ENCODE peak calls at places on chromosomes 12 and 14, in six cellular contexts. One of them, this sample, is unnamed.
A peak's percentile ranks its signal among the peaks of the same experiment; 100 is the strongest.

GRCh38 chr12:79689477-79690155 is 1.1 kb downstream of the PAWR start:
- DNase-seq in stomach: peak; percentile 49
- DNase-seq in mesenchymal stem cell: peak; percentile 77
- DNase-seq in brain microvascular endothelial cell: peak; percentile 42
- DNase-seq in CD4-positive, CD25-positive, alpha-beta regulatory T cell: peak; percentile 5
- DNase-seq in SJCRH30: peak; percentile 66
- DNase-seq in this sample: peak; percentile 10

GRCh38 chr12:130522244-130522834 is 184.7 kb downstream of the PIWIL1 start:
- DNase-seq in CD4-positive, CD25-positive, alpha-beta regulatory T cell: no peak
- DNase-seq in stomach: no peak
- DNase-seq in SJCRH30: no peak
- DNase-seq in brain microvascular endothelial cell: no peak
- DNase-seq in mesenchymal stem cell: no peak
- DNase-seq in this sample: no peak

GRCh38 chr12:47964102-47964723 is 817 bp downstream of the TMEM106C start:
- DNase-seq in mesenchymal stem cell: no peak
- DNase-seq in stomach: peak; percentile 39
- DNase-seq in brain microvascular endothelial cell: no peak
- DNase-seq in CD4-positive, CD25-positive, alpha-beta regulatory T cell: no peak
- DNase-seq in SJCRH30: no peak
- DNase-seq in this sample: no peak

GRCh38 chr12:8677362-8677761 is 14.7 kb upstream of the MFAP5 start:
- DNase-seq in mesenchymal stem cell: no peak
- DNase-seq in CD4-positive, CD25-positive, alpha-beta regulatory T cell: no peak
- DNase-seq in brain microvascular endothelial cell: no peak
- DNase-seq in stomach: no peak
- DNase-seq in SJCRH30: no peak
- DNase-seq in this sample: no peak

GRCh38 chr12:54932691-54933090 is 51.9 kb downstream of the TESPA1 start:
- DNase-seq in brain microvascular endothelial cell: no peak
- DNase-seq in CD4-positive, CD25-positive, alpha-beta regulatory T cell: no peak
- DNase-seq in SJCRH30: peak; percentile 9
- DNase-seq in stomach: no peak
- DNase-seq in mesenchymal stem cell: no peak
- DNase-seq in this sample: peak; percentile 40

GRCh38 chr12:132772551-132772950 is 10.9 kb upstream of the ANKLE2 start:
- DNase-seq in mesenchymal stem cell: no peak
- DNase-seq in CD4-positive, CD25-positive, alpha-beta regulatory T cell: no peak
- DNase-seq in SJCRH30: no peak
- DNase-seq in stomach: peak; percentile 34
- DNase-seq in brain microvascular endothelial cell: no peak
- DNase-seq in this sample: no peak

GRCh38 chr14:36676236-36676635 is 14.6 kb downstream of the PAX9 start:
- DNase-seq in stomach: no peak
- DNase-seq in CD4-positive, CD25-positive, alpha-beta regulatory T cell: no peak
- DNase-seq in SJCRH30: no peak
- DNase-seq in mesenchymal stem cell: no peak
- DNase-seq in brain microvascular endothelial cell: no peak
- DNase-seq in this sample: no peak

GRCh38 chr12:53505086-53505485 is 2.2 kb downstream of the NPFF start:
- DNase-seq in brain microvascular endothelial cell: no peak
- DNase-seq in CD4-positive, CD25-positive, alpha-beta regulatory T cell: no peak
- DNase-seq in SJCRH30: no peak
- DNase-seq in mesenchymal stem cell: no peak
- DNase-seq in stomach: no peak
- DNase-seq in this sample: no peak

GRCh38 chr14:100688598-100689499 is 37.8 kb upstream of the DLK1 start:
- DNase-seq in stomach: no peak
- DNase-seq in CD4-positive, CD25-positive, alpha-beta regulatory T cell: no peak
- DNase-seq in mesenchymal stem cell: peak; percentile 82
- DNase-seq in SJCRH30: no peak
- DNase-seq in brain microvascular endothelial cell: peak; percentile 69
- DNase-seq in this sample: no peak

GRCh38 chr12:131444220-131445164 is 266.4 kb upstream of the SFSWAP start:
- DNase-seq in CD4-positive, CD25-positive, alpha-beta regulatory T cell: no peak
- DNase-seq in stomach: peak; percentile 22
- DNase-seq in brain microvascular endothelial cell: no peak
- DNase-seq in SJCRH30: no peak
- DNase-seq in mesenchymal stem cell: no peak
- DNase-seq in this sample: no peak

GRCh38 chr12:32780111-32780510 is 24.4 kb upstream of the YARS2 start:
- DNase-seq in brain microvascular endothelial cell: no peak
- DNase-seq in stomach: no peak
- DNase-seq in SJCRH30: no peak
- DNase-seq in mesenchymal stem cell: no peak
- DNase-seq in CD4-positive, CD25-positive, alpha-beta regulatory T cell: no peak
- DNase-seq in this sample: no peak

GRCh38 chr14:81147140-81147897 is 73.4 kb downstream of the GTF2A1 start:
- DNase-seq in CD4-positive, CD25-positive, alpha-beta regulatory T cell: no peak
- DNase-seq in stomach: no peak
- DNase-seq in SJCRH30: no peak
- DNase-seq in mesenchymal stem cell: no peak
- DNase-seq in brain microvascular endothelial cell: no peak
- DNase-seq in this sample: no peak

GRCh38 chr12:116196752-116197718 is 80.5 kb downstream of the MED13L start:
- DNase-seq in stomach: no peak
- DNase-seq in CD4-positive, CD25-positive, alpha-beta regulatory T cell: no peak
- DNase-seq in brain microvascular endothelial cell: peak; percentile 50
- DNase-seq in mesenchymal stem cell: peak; percentile 51
- DNase-seq in SJCRH30: no peak
- DNase-seq in this sample: peak; percentile 65

GRCh38 chr12:104609083-104609844 is 152.5 kb downstream of the CHST11 start:
- DNase-seq in CD4-positive, CD25-positive, alpha-beta regulatory T cell: no peak
- DNase-seq in SJCRH30: no peak
- DNase-seq in brain microvascular endothelial cell: no peak
- DNase-seq in stomach: no peak
- DNase-seq in mesenchymal stem cell: no peak
- DNase-seq in this sample: no peak

DNA sequence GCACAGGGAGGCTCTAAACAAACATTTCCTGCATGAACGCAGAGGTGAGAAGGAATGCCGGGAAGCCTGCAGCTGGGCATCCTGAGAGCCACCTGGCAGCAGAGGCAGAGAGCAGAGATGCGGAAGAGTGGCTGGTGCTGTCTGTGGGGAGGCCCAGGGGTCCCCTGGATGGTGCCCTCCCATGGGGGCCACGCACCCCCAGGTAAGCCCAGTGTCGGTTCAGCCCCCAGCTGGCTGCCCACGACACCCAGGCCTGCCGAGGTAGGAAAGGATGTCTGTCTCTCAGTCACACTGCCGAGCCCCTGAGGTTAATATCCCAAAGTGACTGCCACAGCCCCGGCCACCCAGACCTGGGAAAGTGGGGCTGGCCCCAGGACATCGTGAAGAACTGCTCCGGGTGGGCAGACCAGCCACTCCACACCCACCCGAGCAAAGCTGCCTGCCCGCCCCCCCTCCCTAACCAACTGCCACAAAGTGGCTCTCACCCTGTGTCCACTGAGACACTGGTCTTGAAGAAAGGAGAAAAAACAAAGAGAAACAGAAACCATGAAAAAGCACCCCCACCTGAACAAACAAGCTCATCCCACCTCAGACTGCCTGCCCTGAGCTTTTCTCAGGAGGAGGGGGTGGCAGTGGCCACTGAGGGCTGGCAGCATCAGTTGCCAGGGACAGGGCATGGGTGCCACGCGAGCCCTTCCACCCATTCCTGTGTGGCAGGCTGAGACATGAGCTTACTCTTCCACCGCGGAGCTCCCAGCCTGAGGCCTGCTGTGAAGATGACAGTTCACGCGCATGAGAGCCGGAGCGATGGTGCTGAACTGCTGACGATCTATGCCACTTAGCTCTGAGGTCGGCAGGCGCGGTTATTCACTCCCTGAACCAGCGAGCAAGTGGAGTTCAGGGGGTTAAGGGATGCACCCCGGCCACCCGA is 40.8 kb downstream of the CCDC88C start:
- DNase-seq in brain microvascular endothelial cell: no peak
- DNase-seq in CD4-positive, CD25-positive, alpha-beta regulatory T cell: no peak
- DNase-seq in SJCRH30: no peak
- DNase-seq in mesenchymal stem cell: no peak
- DNase-seq in stomach: no peak
- DNase-seq in this sample: peak; percentile 40
- H3K36me3 ChIP-seq in brain microvascular endothelial cell: no peaks in the 10 kb centered on the region
- H3K36me3 ChIP-seq in CD4-positive, CD25-positive, alpha-beta regulatory T cell: peaks cover 28% of the 10 kb centered on the region
- H3K36me3 ChIP-seq in SJCRH30: no peaks in the 10 kb centered on the region
- H3K36me3 ChIP-seq in mesenchymal stem cell: no peaks in the 10 kb centered on the region
- H3K36me3 ChIP-seq in stomach: no peaks in the 10 kb centered on the region
- H3K36me3 ChIP-seq in this sample: no peaks in the 10 kb centered on the region

GRCh38 chr12:122297494-122297893 is 31.2 kb upstream of the VPS33A start:
- DNase-seq in mesenchymal stem cell: no peak
- DNase-seq in CD4-positive, CD25-positive, alpha-beta regulatory T cell: no peak
- DNase-seq in stomach: no peak
- DNase-seq in brain microvascular endothelial cell: no peak
- DNase-seq in SJCRH30: no peak
- DNase-seq in this sample: no peak

GRCh38 chr12:122295877-122296276 is 29.6 kb upstream of the VPS33A start:
- DNase-seq in brain microvascular endothelial cell: no peak
- DNase-seq in mesenchymal stem cell: no peak
- DNase-seq in SJCRH30: no peak
- DNase-seq in CD4-positive, CD25-positive, alpha-beta regulatory T cell: no peak
- DNase-seq in stomach: no peak
- DNase-seq in this sample: no peak

GRCh38 chr12:122291431-122291830 is 25.1 kb upstream of the VPS33A start:
- DNase-seq in CD4-positive, CD25-positive, alpha-beta regulatory T cell: no peak
- DNase-seq in mesenchymal stem cell: no peak
- DNase-seq in stomach: no peak
- DNase-seq in SJCRH30: no peak
- DNase-seq in brain microvascular endothelial cell: no peak
- DNase-seq in this sample: no peak

DNA sequence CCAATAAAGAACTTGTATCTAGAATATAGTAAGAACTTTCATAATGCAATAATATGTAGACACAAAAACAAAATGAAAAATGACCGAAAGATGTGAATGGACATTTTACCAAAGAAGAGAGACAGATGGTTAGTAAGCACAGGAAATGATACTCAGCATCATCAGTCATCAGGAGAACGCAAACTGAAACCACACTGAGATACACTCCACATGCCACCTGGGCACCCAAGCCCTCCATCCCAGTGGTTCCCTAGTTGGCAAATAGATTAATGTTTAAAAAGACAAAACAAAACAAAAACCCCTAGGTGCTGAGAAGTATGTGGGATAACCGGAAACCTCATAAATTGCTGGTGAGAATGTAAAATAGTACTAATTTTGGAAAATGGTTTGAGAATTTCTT is 26.8 kb upstream of the VPS33A start:
- DNase-seq in stomach: no peak
- DNase-seq in SJCRH30: no peak
- DNase-seq in mesenchymal stem cell: no peak
- DNase-seq in CD4-positive, CD25-positive, alpha-beta regulatory T cell: no peak
- DNase-seq in brain microvascular endothelial cell: no peak
- DNase-seq in this sample: no peak
- H3K36me3 ChIP-seq in stomach: peaks cover 68% of the 10 kb centered on the region
- H3K36me3 ChIP-seq in SJCRH30: peaks cover 12% of the 10 kb centered on the region
- H3K36me3 ChIP-seq in mesenchymal stem cell: peaks cover 53% of the 10 kb centered on the region
- H3K36me3 ChIP-seq in CD4-positive, CD25-positive, alpha-beta regulatory T cell: peaks cover 33% of the 10 kb centered on the region
- H3K36me3 ChIP-seq in brain microvascular endothelial cell: peaks cover 7% of the 10 kb centered on the region
- H3K36me3 ChIP-seq in this sample: no peaks in the 10 kb centered on the region

DNA sequence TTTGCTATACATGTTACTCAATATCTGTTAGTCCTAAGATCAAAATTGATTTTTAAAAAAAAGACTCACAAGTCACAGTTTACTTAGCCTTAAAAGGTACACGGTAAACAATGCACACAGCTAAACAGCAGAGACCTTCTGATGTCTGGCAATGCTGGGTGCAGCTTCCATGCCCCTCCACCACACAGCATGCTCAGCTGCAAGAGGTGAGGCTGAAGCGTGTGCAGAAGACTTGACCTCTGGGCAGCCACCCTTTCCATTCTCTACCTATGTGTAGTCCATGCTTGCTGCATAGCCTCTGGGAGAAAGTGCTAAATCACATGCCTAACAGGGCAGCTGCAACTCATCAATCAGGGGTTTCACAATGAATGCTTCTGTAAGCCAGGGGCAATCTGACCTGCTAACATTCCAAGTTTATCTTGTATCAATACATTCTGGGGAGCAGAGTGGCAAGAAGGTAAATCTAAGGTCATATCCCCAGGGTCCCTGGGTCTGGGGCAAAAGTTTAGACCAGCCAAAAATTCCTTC is 44.5 kb upstream of the AMN1 start:
- DNase-seq in brain microvascular endothelial cell: no peak
- DNase-seq in mesenchymal stem cell: peak; percentile 55
- DNase-seq in CD4-positive, CD25-positive, alpha-beta regulatory T cell: no peak
- DNase-seq in SJCRH30: peak; percentile 78
- DNase-seq in stomach: no peak
- DNase-seq in this sample: no peak
- H3K36me3 ChIP-seq in brain microvascular endothelial cell: no peaks in the 10 kb centered on the region
- H3K36me3 ChIP-seq in mesenchymal stem cell: no peaks in the 10 kb centered on the region
- H3K36me3 ChIP-seq in CD4-positive, CD25-positive, alpha-beta regulatory T cell: no peaks in the 10 kb centered on the region
- H3K36me3 ChIP-seq in SJCRH30: no peaks in the 10 kb centered on the region
- H3K36me3 ChIP-seq in stomach: no peaks in the 10 kb centered on the region
- H3K36me3 ChIP-seq in this sample: no peaks in the 10 kb centered on the region

GRCh38 chr12:99627459-99627858 is 20.1 kb upstream of the GARIN6 start:
- DNase-seq in stomach: no peak
- DNase-seq in mesenchymal stem cell: no peak
- DNase-seq in SJCRH30: no peak
- DNase-seq in CD4-positive, CD25-positive, alpha-beta regulatory T cell: no peak
- DNase-seq in brain microvascular endothelial cell: no peak
- DNase-seq in this sample: no peak
- H3K36me3 ChIP-seq in stomach: no peaks in the 10 kb centered on the region
- H3K36me3 ChIP-seq in mesenchymal stem cell: no peaks in the 10 kb centered on the region
- H3K36me3 ChIP-seq in SJCRH30: no peaks in the 10 kb centered on the region
- H3K36me3 ChIP-seq in CD4-positive, CD25-positive, alpha-beta regulatory T cell: no peaks in the 10 kb centered on the region
- H3K36me3 ChIP-seq in brain microvascular endothelial cell: no peaks in the 10 kb centered on the region
- H3K36me3 ChIP-seq in this sample: no peaks in the 10 kb centered on the region

GRCh38 chr14:91288876-91289275 is 44.4 kb upstream of the GPR68 start:
- DNase-seq in CD4-positive, CD25-positive, alpha-beta regulatory T cell: no peak
- DNase-seq in brain microvascular endothelial cell: no peak
- DNase-seq in mesenchymal stem cell: no peak
- DNase-seq in SJCRH30: no peak
- DNase-seq in stomach: no peak
- DNase-seq in this sample: no peak

GRCh38 chr14:91286530-91286937 is 42.0 kb upstream of the GPR68 start:
- DNase-seq in brain microvascular endothelial cell: peak; percentile 74
- DNase-seq in SJCRH30: peak; percentile 81
- DNase-seq in stomach: peak; percentile 82
- DNase-seq in mesenchymal stem cell: peak; percentile 76
- DNase-seq in CD4-positive, CD25-positive, alpha-beta regulatory T cell: peak; percentile 73
- DNase-seq in this sample: peak; percentile 79

GRCh38 chr14:91291786-91292405 is 47.4 kb upstream of the GPR68 start:
- DNase-seq in stomach: no peak
- DNase-seq in brain microvascular endothelial cell: no peak
- DNase-seq in SJCRH30: no peak
- DNase-seq in CD4-positive, CD25-positive, alpha-beta regulatory T cell: no peak
- DNase-seq in mesenchymal stem cell: no peak
- DNase-seq in this sample: no peak

GRCh38 chr14:91290986-91291385 is 46.5 kb upstream of the GPR68 start:
- DNase-seq in SJCRH30: no peak
- DNase-seq in mesenchymal stem cell: no peak
- DNase-seq in brain microvascular endothelial cell: no peak
- DNase-seq in CD4-positive, CD25-positive, alpha-beta regulatory T cell: no peak
- DNase-seq in stomach: peak; percentile 67
- DNase-seq in this sample: no peak

DNA sequence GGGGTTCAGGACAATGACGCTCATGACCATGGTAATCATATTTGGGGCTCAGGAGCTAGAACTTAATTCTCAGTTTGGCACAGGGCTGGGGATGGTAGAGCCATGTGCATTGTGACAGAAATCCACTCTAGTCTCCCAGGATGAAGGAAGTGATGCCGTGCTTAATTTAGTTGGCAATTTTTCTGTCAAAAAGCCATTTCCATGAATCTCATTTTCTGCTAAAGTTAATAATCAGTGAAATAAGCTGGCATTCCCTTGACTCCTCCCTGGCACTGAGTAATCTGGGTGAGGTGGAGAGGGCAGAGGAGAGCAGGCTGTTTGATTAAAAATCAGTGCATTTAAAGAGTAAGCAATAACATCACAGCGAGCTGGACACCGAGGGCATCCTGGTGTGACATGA is 45.0 kb upstream of the GPR68 start:
- DNase-seq in CD4-positive, CD25-positive, alpha-beta regulatory T cell: no peak
- DNase-seq in brain microvascular endothelial cell: no peak
- DNase-seq in stomach: no peak
- DNase-seq in mesenchymal stem cell: no peak
- DNase-seq in SJCRH30: no peak
- DNase-seq in this sample: no peak
- H3K36me3 ChIP-seq in CD4-positive, CD25-positive, alpha-beta regulatory T cell: peaks cover 100% of the 10 kb centered on the region
- H3K36me3 ChIP-seq in brain microvascular endothelial cell: no peaks in the 10 kb centered on the region
- H3K36me3 ChIP-seq in stomach: peaks cover 88% of the 10 kb centered on the region
- H3K36me3 ChIP-seq in mesenchymal stem cell: no peaks in the 10 kb centered on the region
- H3K36me3 ChIP-seq in SJCRH30: no peaks in the 10 kb centered on the region
- H3K36me3 ChIP-seq in this sample: no peaks in the 10 kb centered on the region

This sample was measured in BE2C.